ENCODE peak calls at places on chromosomes 3 and 15, in four cellular contexts. One of them, this sample, is unnamed.

GRCh38 chr15:44492040-44492439 is 44.9 kb upstream of the EIF3J start:
- DNase-seq in endodermal cell: no peak
- DNase-seq in mucosa of descending colon: no peak
- DNase-seq in endothelial cell of umbilical vein: no peak
- DNase-seq in this sample: no peak

GRCh38 chr15:89307046-89307587 is 27.5 kb downstream of the POLG start:
- DNase-seq in mucosa of descending colon: no peak
- DNase-seq in endothelial cell of umbilical vein: peak; percentile 52
- DNase-seq in endodermal cell: no peak
- DNase-seq in this sample: no peak

GRCh38 chr3:126312326-126312725 is 44.9 kb downstream of the KLF15 start:
- DNase-seq in endothelial cell of umbilical vein: no peak
- DNase-seq in endodermal cell: no peak
- DNase-seq in mucosa of descending colon: no peak
- DNase-seq in this sample: no peak

GRCh38 chr15:91887321-91887720 is 33.8 kb downstream of the SLCO3A1 start:
- DNase-seq in endodermal cell: no peak
- DNase-seq in mucosa of descending colon: no peak
- DNase-seq in endothelial cell of umbilical vein: no peak
- DNase-seq in this sample: no peak

GRCh38 chr15:25391971-25392733 is 46.7 kb downstream of the UBE3A start:
- DNase-seq in endodermal cell: no peak
- DNase-seq in mucosa of descending colon: no peak
- DNase-seq in endothelial cell of umbilical vein: no peak
- DNase-seq in this sample: no peak

GRCh38 chr3:57952208-57952631 is 56.0 kb upstream of the FLNB start:
- DNase-seq in mucosa of descending colon: no peak
- DNase-seq in endodermal cell: peak; percentile 88
- DNase-seq in endothelial cell of umbilical vein: peak; percentile 84
- DNase-seq in this sample: no peak

GRCh38 chr3:121736112-121736511 is 13.4 kb downstream of the GOLGB1 start:
- DNase-seq in mucosa of descending colon: no peak
- DNase-seq in endothelial cell of umbilical vein: no peak
- DNase-seq in endodermal cell: no peak
- DNase-seq in this sample: no peak

GRCh38 chr3:96259299-96259698 is 555.1 kb upstream of the EPHA6 start:
- DNase-seq in mucosa of descending colon: no peak
- DNase-seq in endodermal cell: no peak
- DNase-seq in endothelial cell of umbilical vein: no peak
- DNase-seq in this sample: no peak

GRCh38 chr15:92109485-92109884 is 256.0 kb downstream of the SLCO3A1 start:
- DNase-seq in mucosa of descending colon: no peak
- DNase-seq in endothelial cell of umbilical vein: no peak
- DNase-seq in endodermal cell: no peak
- DNase-seq in this sample: no peak

GRCh38 chr3:97872209-97873042 is 50.6 kb downstream of the CRYBG3 start:
- DNase-seq in mucosa of descending colon: no peak
- DNase-seq in endodermal cell: no peak
- DNase-seq in endothelial cell of umbilical vein: peak; percentile 86
- DNase-seq in this sample: no peak

GRCh38 chr15:57092252-57092651 is 173.8 kb downstream of the TCF12 start:
- DNase-seq in endothelial cell of umbilical vein: no peak
- DNase-seq in endodermal cell: no peak
- DNase-seq in mucosa of descending colon: no peak
- DNase-seq in this sample: no peak

GRCh38 chr3:14393440-14394111 is 8.8 kb upstream of the SLC6A6 start:
- DNase-seq in mucosa of descending colon: no peak
- DNase-seq in endothelial cell of umbilical vein: no peak
- DNase-seq in endodermal cell: no peak
- DNase-seq in this sample: no peak

GRCh38 chr3:24498391-24498790 is 3.7 kb upstream of the THRB start:
- DNase-seq in mucosa of descending colon: no peak
- DNase-seq in endodermal cell: no peak
- DNase-seq in endothelial cell of umbilical vein: no peak
- DNase-seq in this sample: no peak

GRCh38 chr15:84797212-84797611 is 19.9 kb upstream of the ALPK3 start:
- DNase-seq in endodermal cell: no peak
- DNase-seq in mucosa of descending colon: no peak
- DNase-seq in endothelial cell of umbilical vein: no peak
- DNase-seq in this sample: no peak

GRCh38 chr15:79299836-79300235 is 11.1 kb upstream of the TMED3 start:
- DNase-seq in endodermal cell: no peak
- DNase-seq in endothelial cell of umbilical vein: no peak
- DNase-seq in mucosa of descending colon: no peak
- DNase-seq in this sample: no peak

GRCh38 chr15:66682246-66682645 is 19.8 kb upstream of the SMAD6 start:
- DNase-seq in endothelial cell of umbilical vein: no peak
- DNase-seq in endodermal cell: no peak
- DNase-seq in mucosa of descending colon: no peak
- DNase-seq in this sample: no peak

GRCh38 chr3:78645628-78646310 is 1122.0 kb downstream of the ROBO1 start:
- DNase-seq in endodermal cell: no peak
- DNase-seq in endothelial cell of umbilical vein: peak; percentile 84
- DNase-seq in mucosa of descending colon: no peak
- DNase-seq in this sample: no peak

GRCh38 chr3:125229168-125229567 is 16.6 kb upstream of the SLC12A8 start:
- DNase-seq in mucosa of descending colon: no peak
- DNase-seq in endodermal cell: no peak
- DNase-seq in endothelial cell of umbilical vein: no peak
- DNase-seq in this sample: no peak

GRCh38 chr15:47194718-47195117 is 522.6 kb upstream of the SEMA6D start:
- DNase-seq in endothelial cell of umbilical vein: peak; percentile 57
- DNase-seq in endodermal cell: no peak
- DNase-seq in mucosa of descending colon: no peak
- DNase-seq in this sample: no peak

DNA sequence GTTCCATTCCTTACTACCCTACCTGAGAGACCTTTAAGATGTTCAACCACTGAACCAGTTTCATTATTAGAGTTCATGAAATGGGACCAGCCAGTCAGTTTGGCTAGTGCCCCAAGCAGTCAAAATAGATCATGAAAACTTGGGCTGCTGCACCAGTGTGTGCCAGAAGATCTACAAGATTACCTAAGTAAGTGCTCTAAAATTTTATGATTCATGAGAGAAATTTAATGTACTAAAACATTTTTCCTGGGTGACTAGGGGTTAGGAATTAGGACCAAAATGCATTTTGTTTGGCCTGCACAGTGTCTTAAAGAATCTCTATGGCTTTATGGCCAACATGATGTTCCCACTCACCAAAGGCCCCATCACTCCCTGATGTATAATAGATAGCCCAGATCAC is 214.7 kb downstream of the ATP8B4 start:
- DNase-seq in endothelial cell of umbilical vein: no peak
- DNase-seq in endodermal cell: no peak
- DNase-seq in mucosa of descending colon: no peak
- DNase-seq in this sample: no peak
- TF ChIP-seq CTCF in endothelial cell of umbilical vein: no peak
- TF ChIP-seq CTCF in endodermal cell: no peak
- TF ChIP-seq CTCF in mucosa of descending colon: no peak
- TF ChIP-seq CTCF in this sample: no peak

GRCh38 chr3:119645813-119646212 is 14.6 kb downstream of the POPDC2 start:
- DNase-seq in endothelial cell of umbilical vein: no peak
- DNase-seq in mucosa of descending colon: no peak
- DNase-seq in endodermal cell: no peak
- DNase-seq in this sample: no peak
- H3K4me3 ChIP-seq in endothelial cell of umbilical vein: no peak overlapping the region
- H3K4me3 ChIP-seq in mucosa of descending colon: no peak overlapping the region
- H3K4me3 ChIP-seq in endodermal cell: no peak overlapping the region
- H3K4me3 ChIP-seq in this sample: no peak overlapping the region

GRCh38 chr3:66450389-66451022 is 50.3 kb downstream of the LRIG1 start:
- DNase-seq in endodermal cell: no peak
- DNase-seq in endothelial cell of umbilical vein: peak; percentile 91
- DNase-seq in mucosa of descending colon: no peak
- DNase-seq in this sample: no peak

GRCh38 chr3:66449411-66449931 is 51.4 kb downstream of the LRIG1 start:
- DNase-seq in endothelial cell of umbilical vein: no peak
- DNase-seq in mucosa of descending colon: no peak
- DNase-seq in endodermal cell: no peak
- DNase-seq in this sample: no peak

GRCh38 chr3:66454464-66454859 is 46.4 kb downstream of the LRIG1 start:
- DNase-seq in mucosa of descending colon: no peak
- DNase-seq in endodermal cell: no peak
- DNase-seq in endothelial cell of umbilical vein: no peak
- DNase-seq in this sample: no peak

GRCh38 chr3:66453525-66454463 is 47.0 kb downstream of the LRIG1 start:
- DNase-seq in endothelial cell of umbilical vein: no peak
- DNase-seq in endodermal cell: peak; percentile 70
- DNase-seq in mucosa of descending colon: no peak
- DNase-seq in this sample: no peak

GRCh38 chr3:66452247-66453040 is 48.4 kb downstream of the LRIG1 start:
- DNase-seq in endodermal cell: no peak
- DNase-seq in mucosa of descending colon: no peak
- DNase-seq in endothelial cell of umbilical vein: no peak
- DNase-seq in this sample: no peak
- H3K36me3 ChIP-seq in endodermal cell: peaks cover 78% of the 10 kb centered on the region
- H3K36me3 ChIP-seq in mucosa of descending colon: no peaks in the 10 kb centered on the region
- H3K36me3 ChIP-seq in endothelial cell of umbilical vein: no peaks in the 10 kb centered on the region
- H3K36me3 ChIP-seq in this sample: peaks cover under 1% of the 10 kb centered on the region

DNA sequence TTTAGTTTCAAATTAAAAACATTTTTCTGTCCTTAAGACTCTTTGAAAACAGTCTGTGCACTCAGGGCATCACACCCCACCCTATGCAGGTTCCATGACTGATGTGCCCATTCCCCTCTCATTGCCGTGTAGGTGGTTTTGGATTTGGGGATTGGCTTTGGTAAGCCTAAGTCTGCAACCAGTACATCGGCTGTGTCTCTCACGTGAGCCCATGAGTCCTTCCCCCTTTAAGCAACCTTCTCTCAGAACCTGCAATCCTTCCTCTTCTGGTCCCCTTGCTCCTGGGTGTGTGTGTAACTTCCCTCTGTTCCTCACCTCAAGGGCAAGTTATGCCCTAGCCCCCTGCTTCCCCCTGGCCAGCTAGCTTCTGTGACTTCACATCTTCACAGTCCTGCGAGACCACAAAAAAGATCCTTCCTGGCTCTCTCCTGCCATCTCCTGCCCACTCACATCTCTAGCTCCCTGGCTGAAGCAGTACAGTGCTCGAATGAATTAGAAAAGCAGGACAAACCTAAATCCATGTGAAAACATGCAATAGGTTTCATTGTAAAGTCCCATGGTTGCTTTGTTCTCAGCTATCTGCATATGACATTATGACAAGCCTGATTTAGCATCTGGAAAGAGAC is 126.7 kb downstream of the UACA start:
- DNase-seq in endodermal cell: peak; percentile 71
- DNase-seq in mucosa of descending colon: no peak
- DNase-seq in endothelial cell of umbilical vein: peak; percentile 28
- DNase-seq in this sample: no peak
- TF ChIP-seq CTCF in endodermal cell: peak; percentile 70
- TF ChIP-seq CTCF in mucosa of descending colon: no peak
- TF ChIP-seq CTCF in endothelial cell of umbilical vein: peak; percentile 27
- TF ChIP-seq CTCF in this sample: peak; percentile 15

GRCh38 chr3:66299893-66300292 is 79.1 kb downstream of the SLC25A26 start:
- DNase-seq in mucosa of descending colon: no peak
- DNase-seq in endothelial cell of umbilical vein: no peak
- DNase-seq in endodermal cell: no peak
- DNase-seq in this sample: no peak

GRCh38 chr3:66297260-66297863 is 76.6 kb downstream of the SLC25A26 start:
- DNase-seq in endothelial cell of umbilical vein: peak; percentile 79
- DNase-seq in mucosa of descending colon: no peak
- DNase-seq in endodermal cell: no peak
- DNase-seq in this sample: no peak

GRCh38 chr3:66298591-66298990 is 77.8 kb downstream of the SLC25A26 start:
- DNase-seq in mucosa of descending colon: no peak
- DNase-seq in endodermal cell: no peak
- DNase-seq in endothelial cell of umbilical vein: no peak
- DNase-seq in this sample: no peak

GRCh38 chr3:66302288-66302687 is 81.5 kb downstream of the SLC25A26 start:
- DNase-seq in endothelial cell of umbilical vein: no peak
- DNase-seq in mucosa of descending colon: no peak
- DNase-seq in endodermal cell: no peak
- DNase-seq in this sample: no peak

DNA sequence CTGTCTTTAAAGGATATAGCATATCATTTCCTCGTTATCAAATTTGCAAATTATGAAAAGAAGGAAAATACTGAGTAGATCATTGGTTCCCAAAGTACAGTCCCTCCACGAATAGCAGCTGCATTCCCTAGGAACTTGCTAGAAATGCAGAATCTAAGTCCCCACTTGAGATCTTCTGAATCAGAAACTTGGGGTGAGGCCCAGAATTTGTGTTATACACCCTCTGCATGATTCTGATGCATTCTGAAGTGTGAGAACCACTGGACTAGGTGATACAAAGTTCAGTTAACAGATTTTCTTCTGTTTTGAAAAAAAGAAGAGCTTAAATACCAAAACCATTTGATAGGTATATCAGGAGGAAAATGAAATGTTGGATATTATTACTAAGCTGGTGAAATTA is 77.1 kb downstream of the SLC25A26 start:
- DNase-seq in mucosa of descending colon: no peak
- DNase-seq in endodermal cell: no peak
- DNase-seq in endothelial cell of umbilical vein: no peak
- DNase-seq in this sample: no peak
- H3K4me3 ChIP-seq in mucosa of descending colon: no peak overlapping the region
- H3K4me3 ChIP-seq in endodermal cell: no peak overlapping the region
- H3K4me3 ChIP-seq in endothelial cell of umbilical vein: no peak overlapping the region
- H3K4me3 ChIP-seq in this sample: no peak overlapping the region

GRCh38 chr15:42160110-42160509 is 3.7 kb upstream of the PLA2G4F start:
- DNase-seq in endothelial cell of umbilical vein: no peak
- DNase-seq in endodermal cell: no peak
- DNase-seq in mucosa of descending colon: no peak
- DNase-seq in this sample: no peak

GRCh38 chr15:42165081-42165480 is 8.6 kb upstream of the PLA2G4F start:
- DNase-seq in endodermal cell: no peak
- DNase-seq in mucosa of descending colon: no peak
- DNase-seq in endothelial cell of umbilical vein: no peak
- DNase-seq in this sample: no peak

GRCh38 chr15:42166225-42166940 is 9.9 kb upstream of the PLA2G4F start:
- DNase-seq in endothelial cell of umbilical vein: no peak
- DNase-seq in mucosa of descending colon: no peak
- DNase-seq in endodermal cell: no peak
- DNase-seq in this sample: no peak

GRCh38 chr15:42163291-42163690 is 6.9 kb upstream of the PLA2G4F start:
- DNase-seq in endothelial cell of umbilical vein: no peak
- DNase-seq in mucosa of descending colon: no peak
- DNase-seq in endodermal cell: no peak
- DNase-seq in this sample: no peak

DNA sequence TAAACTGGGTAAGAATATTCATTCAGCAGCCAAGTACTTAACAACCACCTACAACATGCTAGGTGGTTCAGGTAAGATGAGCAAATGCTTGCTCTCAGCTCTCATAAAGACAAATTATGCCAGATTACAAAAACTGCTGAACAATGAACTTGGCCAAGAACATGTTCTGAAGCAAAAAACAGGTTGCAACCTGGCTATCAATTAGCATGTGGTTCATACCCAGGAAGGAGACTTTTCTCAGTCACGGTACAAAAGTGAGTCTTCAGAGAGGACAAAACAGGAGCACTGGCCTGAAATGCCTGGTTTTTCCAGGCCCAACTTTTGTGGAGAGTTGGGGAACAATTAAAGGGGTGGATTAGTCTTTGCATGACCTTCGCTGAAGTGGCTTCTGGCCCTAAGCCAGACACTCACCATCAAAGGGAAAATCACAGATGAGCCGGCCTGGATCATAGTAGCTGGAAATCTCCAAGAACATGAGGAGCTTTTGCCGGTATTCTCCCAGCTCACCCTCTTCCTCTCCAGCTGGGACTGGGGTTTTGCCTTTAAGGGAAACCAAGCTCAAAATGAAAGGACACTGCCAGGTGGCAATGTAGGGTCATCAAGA is 7.6 kb upstream of the PLA2G4F start:
- DNase-seq in mucosa of descending colon: no peak
- DNase-seq in endothelial cell of umbilical vein: no peak
- DNase-seq in endodermal cell: no peak
- DNase-seq in this sample: no peak
- H3K36me3 ChIP-seq in mucosa of descending colon: peaks cover 19% of the 10 kb centered on the region
- H3K36me3 ChIP-seq in endothelial cell of umbilical vein: peaks cover 23% of the 10 kb centered on the region
- H3K36me3 ChIP-seq in endodermal cell: peaks cover 95% of the 10 kb centered on the region
- H3K36me3 ChIP-seq in this sample: peaks cover 50% of the 10 kb centered on the region

This sample was measured in GM06990.